ENCODE peak calls at places on chromosomes 12 and 14, in ten cellular contexts. N is neuronal stem cell, M is lung, F is transverse colon, L is lower lobe of right lung, A is endodermal cell, H is ovary, E is suprapubic skin, B is cardiac muscle cell, G is BE2C. S is an unnamed sample.

GRCh38 chr14:36941783-36942521 is 230.5 kb downstream of the SLC25A21 start:
- DNase-seq in B (peak; percentile 67), N (peak; percentile 59), F (peak; percentile 72), E (peak; percentile 75), H (peak; percentile 12), L (peak; percentile 68), A (peak; percentile 91), G (peak; percentile 61), M (peak; percentile 66), S (no peak)

GRCh38 chr12:90360300-90360699 is 594.7 kb downstream of the CCER1 start:
- DNase-seq in E (no peak), H (no peak), F (no peak), G (no peak), N (no peak), M (no peak), A (no peak), L (no peak), B (no peak), S (no peak)

GRCh38 chr14:30440986-30441385 is 118.0 kb upstream of the G2E3 start:
- DNase-seq in M (no peak), L (no peak), N (no peak), H (no peak), F (no peak), G (no peak), B (no peak), A (no peak), E (no peak), S (no peak)

GRCh38 chr12:99147150-99147549 is 500.4 kb upstream of the GARIN6 start:
- DNase-seq in H (no peak), F (no peak), E (no peak), B (peak; percentile 36), N (no peak), A (no peak), L (no peak), M (no peak), G (no peak), S (no peak)

GRCh38 chr12:62625238-62625637 is 158.6 kb downstream of the MON2 start:
- DNase-seq in A (peak; percentile 45), M (no peak), B (peak; percentile 90), N (no peak), G (no peak), L (no peak), H (no peak), F (no peak), E (no peak), S (no peak)

GRCh38 chr14:33342299-33342974 is 403.8 kb downstream of the NPAS3 start:
- DNase-seq in N (no peak), M (no peak), E (no peak), G (no peak), L (no peak), A (peak; percentile 48), H (no peak), B (no peak), F (no peak), S (no peak)

GRCh38 chr14:81157431-81157830 is 63.3 kb downstream of the GTF2A1 start:
- DNase-seq in A (no peak), H (no peak), F (no peak), E (no peak), L (no peak), M (no peak), N (no peak), G (no peak), B (no peak), S (no peak)

GRCh38 chr12:112537710-112538396 is 119.1 kb downstream of the PTPN11 start:
- DNase-seq in H (no peak), E (no peak), F (no peak), L (peak; percentile 51), M (peak; percentile 61), N (no peak), B (peak; percentile 17), G (no peak), A (peak; percentile 91), S (no peak)

GRCh38 chr12:2336409-2336829 is 283.6 kb downstream of the CACNA1C start:
- DNase-seq in A (no peak), N (no peak), E (no peak), M (no peak), L (no peak), H (no peak), G (no peak), B (peak; percentile 86), F (no peak), S (no peak)

GRCh38 chr12:132601171-132601883 is 9.1 kb downstream of the LRCOL1 start:
- DNase-seq in B (no peak), F (no peak), L (no peak), N (no peak), M (no peak), H (no peak), G (no peak), A (no peak), E (no peak), S (no peak)
- H3K4me3 ChIP-seq in B (no peak overlapping the region), F (no peak overlapping the region), L (peak overlapping the region; percentile 47), N (no peak overlapping the region), M (no peak overlapping the region), H (no peak overlapping the region), G (peak overlapping the region; percentile 59), A (no peak overlapping the region), E (peak overlapping the region; percentile 46), S (peak overlapping the region; percentile 61)

DNA sequence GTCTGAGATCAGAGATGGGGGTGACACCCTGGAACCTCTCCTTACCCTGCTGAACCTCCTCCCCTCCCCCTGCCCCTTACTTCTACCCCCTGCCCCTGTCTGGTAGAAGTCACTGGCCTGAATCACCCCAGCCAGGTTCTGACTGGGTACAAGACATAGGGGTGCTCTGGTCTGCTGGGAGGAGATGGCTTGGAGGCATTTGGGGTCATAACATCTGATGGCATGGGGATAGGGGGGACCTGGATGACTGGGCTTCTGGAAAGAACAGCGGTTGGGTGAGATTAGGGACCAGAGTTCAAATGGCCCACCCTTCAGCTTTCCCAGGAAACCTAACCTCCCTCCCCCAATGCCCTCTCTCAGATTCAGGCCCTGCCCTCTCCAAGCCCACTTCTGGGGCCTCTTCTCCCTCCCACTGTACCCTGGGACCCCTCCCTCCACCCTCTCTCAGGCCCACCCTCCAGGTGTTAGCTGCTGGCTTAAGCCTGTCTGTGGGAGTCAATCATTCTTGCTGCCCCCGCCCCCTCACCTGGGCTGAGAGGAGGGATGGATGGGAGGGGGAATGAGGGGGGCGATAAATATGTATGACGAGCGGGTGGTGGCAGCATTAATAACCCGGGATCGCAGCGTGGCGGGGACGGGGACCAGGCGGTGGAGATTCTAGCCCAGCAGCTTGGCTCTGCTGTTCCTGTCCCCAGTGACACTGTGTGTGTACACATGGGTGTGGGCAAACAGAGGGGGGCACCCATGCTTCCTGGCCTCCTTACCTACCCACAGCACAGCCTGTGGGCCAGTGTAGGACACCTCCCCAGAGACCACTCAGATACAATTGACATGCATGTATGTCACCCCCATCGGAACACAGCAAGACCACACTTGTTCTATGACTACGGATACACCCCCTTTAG is 5.9 kb downstream of the NXPH4 start:
- DNase-seq in A (no peak), M (no peak), B (no peak), N (no peak), G (no peak), F (no peak), H (no peak), L (no peak), E (no peak), S (no peak)
- H3K27me3 ChIP-seq in A (peaks cover 100% of the 10 kb centered on the region), M (peaks cover 9% of the 10 kb centered on the region), B (peaks cover 100% of the 10 kb centered on the region), N (peaks cover 49% of the 10 kb centered on the region), G (peaks cover 70% of the 10 kb centered on the region), F (peaks cover 98% of the 10 kb centered on the region), H (peaks cover 13% of the 10 kb centered on the region), L (peaks cover 99% of the 10 kb centered on the region), E (peaks cover 86% of the 10 kb centered on the region), S (peaks cover 83% of the 10 kb centered on the region)

GRCh38 chr14:56812364-56813103 is 2.3 kb upstream of the OTX2 start:
- DNase-seq in G (no peak), H (no peak), E (no peak), F (no peak), M (no peak), B (no peak), N (no peak), A (peak; percentile 76), L (no peak), S (no peak)
- H3K4me3 ChIP-seq in G (no peak overlapping the region), H (no peak overlapping the region), E (no peak overlapping the region), F (no peak overlapping the region), M (no peak overlapping the region), B (no peak overlapping the region), N (no peak overlapping the region), A (peak overlapping the region; percentile 82), L (no peak overlapping the region), S (no peak overlapping the region)

DNA sequence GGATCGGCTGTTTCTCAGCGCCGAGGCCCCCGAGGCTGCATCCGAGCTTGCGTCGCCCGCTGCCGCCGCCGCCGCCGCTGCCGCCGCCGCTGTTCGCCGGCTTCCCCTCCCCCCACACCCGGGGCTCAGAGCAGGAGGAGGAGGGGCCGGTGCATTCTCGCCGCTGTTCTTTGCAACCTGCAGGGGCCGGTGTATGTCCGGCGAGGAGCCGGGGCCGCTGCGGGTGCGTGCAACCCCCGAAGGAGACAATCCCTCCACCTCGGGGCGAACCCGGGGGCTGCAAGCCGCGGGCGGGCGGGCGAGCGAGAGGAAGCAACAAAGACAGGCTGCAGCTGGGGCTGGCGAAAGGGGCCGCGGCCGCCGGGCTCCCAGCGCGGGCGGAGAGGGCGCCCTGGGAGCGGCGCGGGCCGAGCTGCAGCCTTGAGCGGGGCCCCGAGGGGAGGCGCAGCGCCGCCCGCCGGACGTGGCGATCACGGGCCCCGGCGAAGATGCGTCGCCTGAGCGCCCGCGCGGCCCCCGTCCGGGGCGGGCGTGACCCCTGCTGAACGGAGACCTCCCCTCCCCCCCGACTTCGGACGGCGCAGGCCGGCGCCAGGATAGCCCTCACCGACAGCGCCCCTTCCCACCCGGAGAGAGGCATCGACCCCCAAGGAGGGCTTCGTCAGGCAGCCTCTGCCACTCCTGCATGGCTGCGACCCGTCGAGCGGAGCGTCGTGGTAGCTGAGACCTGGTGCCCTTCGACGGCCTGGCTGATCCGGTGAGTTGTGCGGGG is 702 bp downstream of the FAM222A start:
- DNase-seq in G (peak; percentile 84), H (peak; percentile 73), F (peak; percentile 69), B (peak; percentile 64), N (peak; percentile 77), A (peak; percentile 95), L (peak; percentile 77), E (peak; percentile 83), M (peak; percentile 50), S (peak; percentile 16)
- H3K27me3 ChIP-seq in G (no peaks in the 10 kb centered on the region), H (no peaks in the 10 kb centered on the region), F (peaks cover 10% of the 10 kb centered on the region), B (no peaks in the 10 kb centered on the region), N (no peaks in the 10 kb centered on the region), A (peaks cover 12% of the 10 kb centered on the region), L (peaks cover 50% of the 10 kb centered on the region), E (peaks cover 50% of the 10 kb centered on the region), M (no peaks in the 10 kb centered on the region), S (no peaks in the 10 kb centered on the region)

GRCh38 chr14:77125275-77126073 is 16.1 kb downstream of the ZDHHC22 start:
- DNase-seq in G (no peak), H (no peak), E (no peak), L (no peak), F (no peak), B (no peak), A (peak; percentile 61), N (no peak), M (no peak), S (no peak)
- H3K4me3 ChIP-seq in G (peak overlapping the region; percentile 65), H (peak overlapping the region; percentile 45), E (peak overlapping the region; percentile 48), L (peak overlapping the region; percentile 51), F (peak overlapping the region; percentile 35), B (peak overlapping the region; percentile 36), A (peak overlapping the region; percentile 79), N (no peak overlapping the region), M (no peak overlapping the region), S (peak overlapping the region; percentile 63)

GRCh38 chr12:28149279-28149678 is 41.0 kb upstream of the CCDC91 start:
- DNase-seq in B (no peak), G (no peak), L (no peak), A (no peak), E (no peak), M (no peak), N (no peak), H (no peak), F (no peak), S (no peak)
- H3K27me3 ChIP-seq in B (no peaks in the 10 kb centered on the region), G (no peaks in the 10 kb centered on the region), L (no peaks in the 10 kb centered on the region), A (no peaks in the 10 kb centered on the region), E (no peaks in the 10 kb centered on the region), M (no peaks in the 10 kb centered on the region), N (no peaks in the 10 kb centered on the region), H (no peaks in the 10 kb centered on the region), F (no peaks in the 10 kb centered on the region), S (no peaks in the 10 kb centered on the region)